ENCODE peak calls at places on chromosomes 5 and 9, in ten cellular contexts. G is upper lobe of right lung; T is BJ; F is pancreas; I is CD4-positive, CD25-positive, alpha-beta regulatory T cell; S is right cardiac atrium; Z is keratinocyte; M is stomach; R is neuronal stem cell; P is CD8-positive, alpha-beta T cell. U is an unnamed sample. For H3K27me3, the result is how much of the 10 kb centered on the place peaks cover.

GRCh38 chr5:2746642-2747041 is 4.8 kb downstream of the IRX2 start:
- DNase-seq in P (no peak), I (no peak), S (no peak), T (no peak), G (no peak), M (no peak), F (no peak), R (no peak), Z (no peak), U (no peak)

GRCh38 chr9:126335837-126336236 is 9.2 kb downstream of the MVB12B start:
- DNase-seq in G (no peak), S (peak), T (no peak), M (no peak), P (no peak), I (no peak), F (no peak), R (no peak), Z (no peak), U (no peak)

GRCh38 chr9:123400926-123401503 is 45.0 kb downstream of the CRB2 start:
- DNase-seq in T (no peak), M (no peak), I (no peak), R (no peak), P (no peak), S (peak), Z (no peak), F (no peak), G (no peak), U (no peak)

GRCh38 chr9:114209151-114209550 is 53.8 kb downstream of the COL27A1 start:
- DNase-seq in F (no peak), S (no peak), T (no peak), P (no peak), I (no peak), Z (no peak), G (no peak), R (no peak), M (no peak), U (no peak)

GRCh38 chr5:24749701-24750100 is 104.9 kb upstream of the CDH10 start:
- DNase-seq in Z (no peak), I (no peak), F (no peak), P (no peak), R (no peak), T (no peak), S (no peak), G (no peak), M (no peak), U (no peak)

GRCh38 chr9:137515338-137515724 is 34.9 kb downstream of the PNPLA7 start:
- DNase-seq in Z (no peak), T (no peak), M (no peak), F (no peak), P (no peak), S (no peak), I (no peak), R (no peak), G (no peak), U (no peak)

GRCh38 chr9:2574215-2574614 is 47.4 kb upstream of the VLDLR start:
- DNase-seq in T (peak), I (no peak), F (no peak), M (no peak), R (no peak), S (no peak), Z (no peak), P (no peak), G (no peak), U (no peak)

GRCh38 chr9:95409650-95410426 is 92.3 kb upstream of the FANCC start:
- DNase-seq in Z (no peak), R (no peak), T (peak), I (no peak), M (no peak), P (no peak), S (no peak), F (no peak), G (no peak), U (no peak)

GRCh38 chr9:2299156-2299842 is 284.2 kb downstream of the SMARCA2 start:
- DNase-seq in P (no peak), R (no peak), F (peak), Z (no peak), M (peak), I (no peak), T (no peak), S (no peak), G (peak), U (no peak)

GRCh38 chr9:114894801-114895433 is 35.5 kb downstream of the TNFSF8 start:
- DNase-seq in M (no peak), P (no peak), G (no peak), F (no peak), I (no peak), S (no peak), Z (no peak), R (no peak), T (peak), U (no peak)

GRCh38 chr9:107751522-107752235 is 262.1 kb upstream of the KLF4 start:
- DNase-seq in S (no peak), R (no peak), M (peak), P (no peak), T (no peak), I (no peak), F (no peak), Z (peak), G (no peak), U (no peak)

GRCh38 chr9:28688172-28688571 is 1114.9 kb upstream of the C9orf72 start:
- DNase-seq in F (no peak), M (no peak), R (no peak), T (no peak), S (no peak), Z (no peak), P (no peak), G (no peak), I (no peak), U (no peak)

GRCh38 chr9:126301985-126302603 is 24.5 kb upstream of the MVB12B start:
- DNase-seq in R (peak), Z (no peak), T (peak), I (peak), M (peak), G (no peak), F (no peak), P (peak), S (peak), U (no peak)

GRCh38 chr5:61737991-61738390 is 405.9 kb downstream of the ZSWIM6 start:
- DNase-seq in M (no peak), R (no peak), T (no peak), Z (no peak), I (no peak), S (no peak), P (no peak), G (no peak), F (no peak), U (no peak)

DNA sequence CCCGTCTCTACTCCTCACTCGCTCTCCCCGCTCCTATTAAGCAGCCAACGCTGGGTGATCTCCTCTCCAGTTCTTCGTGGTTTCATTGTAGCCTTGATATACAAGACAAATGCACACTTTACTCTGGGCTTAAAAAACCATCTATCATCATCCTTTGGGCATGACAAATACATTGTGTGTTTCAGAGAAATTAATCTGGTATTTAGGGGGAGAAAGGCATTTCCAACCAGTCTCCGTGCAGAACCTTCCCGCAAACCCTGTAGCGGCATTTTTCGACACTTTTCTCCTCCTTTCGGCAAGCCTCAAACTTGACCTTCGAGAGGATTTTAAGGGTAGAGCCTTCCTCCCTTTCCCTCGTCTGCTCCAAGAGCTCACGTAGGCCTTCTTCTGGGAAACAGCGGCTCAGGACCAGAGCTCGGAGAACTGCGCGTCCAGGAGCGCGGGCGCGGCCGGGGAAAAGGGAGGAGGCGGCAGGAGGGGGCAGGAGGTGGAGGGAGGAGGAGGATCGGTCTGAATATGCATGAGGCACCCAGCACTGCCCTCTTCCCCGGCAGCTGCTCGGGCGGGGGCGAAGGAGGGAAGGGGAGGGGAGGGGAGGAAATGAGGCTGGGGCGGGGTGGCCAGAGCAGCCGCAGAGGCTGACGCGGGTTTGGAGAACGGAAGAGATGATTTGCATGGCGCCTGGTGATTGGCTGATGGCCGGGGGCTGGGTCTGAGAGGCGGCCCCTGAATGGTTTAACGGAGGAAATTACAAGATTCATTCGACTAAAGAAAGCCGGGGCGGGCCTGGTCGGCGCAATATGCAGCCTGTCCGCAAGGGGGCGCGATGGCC is 127.6 kb downstream of the TMEM161B start:
- DNase-seq in S (peak), M (peak), F (peak), T (peak), P (peak), I (peak), G (peak), Z (peak), R (peak), U (peak)
- H3K27me3 ChIP-seq in S (under half), M (under half), F (under half), T (under half), P (under half), I (half or more), G (under half), Z (half or more), R (under half), U (under half)

GRCh38 chr9:133509179-133510083 is 15.3 kb downstream of the MYMK start:
- DNase-seq in R (no peak), F (peak), M (peak), S (peak), T (no peak), P (no peak), G (no peak), Z (no peak), I (no peak), U (peak)

GRCh38 chr9:133513214-133514088 is 11.3 kb downstream of the MYMK start:
- DNase-seq in S (peak), F (peak), M (no peak), G (no peak), R (no peak), Z (no peak), T (no peak), I (no peak), P (no peak), U (no peak)

GRCh38 chr9:133512253-133513213 is 12.2 kb downstream of the MYMK start:
- DNase-seq in I (no peak), T (no peak), M (no peak), P (no peak), R (no peak), G (no peak), F (peak), S (peak), Z (no peak), U (no peak)

GRCh38 chr9:133510926-133511505 is 13.7 kb downstream of the MYMK start:
- DNase-seq in G (no peak), I (no peak), P (no peak), S (peak), M (no peak), F (peak), T (no peak), Z (no peak), R (no peak), U (no peak)

DNA sequence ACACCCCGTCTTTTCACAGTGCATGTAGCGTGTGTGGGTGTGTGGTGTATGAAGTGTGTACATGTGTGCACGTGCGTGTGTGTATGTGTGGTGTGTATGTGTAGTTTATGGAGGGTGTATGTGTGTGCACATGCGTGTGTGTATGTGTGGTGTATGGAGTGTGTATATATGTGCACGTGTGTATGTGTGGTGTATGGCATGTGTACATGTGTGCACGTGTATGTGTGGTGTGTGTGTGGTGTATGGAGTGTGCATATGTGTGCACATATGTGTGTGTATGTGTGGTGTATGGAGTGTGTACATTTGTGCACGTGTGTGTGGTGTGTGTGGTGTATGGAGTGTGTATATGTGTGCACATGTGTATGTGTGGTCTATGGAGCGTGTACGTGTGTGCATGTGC is 13.2 kb downstream of the MYMK start:
- DNase-seq in R (no peak), M (no peak), I (no peak), F (no peak), G (no peak), P (no peak), Z (no peak), T (no peak), S (peak), U (no peak)
- H3K27me3 ChIP-seq in R (under half), M (under half), I (under half), F (under half), G (under half), P (under half), Z (under half), T (under half), S (under half), U (under half)

GRCh38 chr5:102231693-102232619 is 64.1 kb downstream of the SLCO4C1 start:
- DNase-seq in M (no peak), R (no peak), P (no peak), I (no peak), S (no peak), T (no peak), F (no peak), G (no peak), Z (no peak), U (peak)

GRCh38 chr5:102223542-102224444 is 72.3 kb downstream of the SLCO4C1 start:
- DNase-seq in Z (no peak), F (no peak), G (no peak), M (no peak), T (no peak), I (no peak), S (no peak), P (no peak), R (peak), U (peak)

GRCh38 chr5:102226321-102226720 is 69.8 kb downstream of the SLCO4C1 start:
- DNase-seq in F (no peak), S (no peak), Z (no peak), R (no peak), T (no peak), I (no peak), G (no peak), M (no peak), P (no peak), U (no peak)

DNA sequence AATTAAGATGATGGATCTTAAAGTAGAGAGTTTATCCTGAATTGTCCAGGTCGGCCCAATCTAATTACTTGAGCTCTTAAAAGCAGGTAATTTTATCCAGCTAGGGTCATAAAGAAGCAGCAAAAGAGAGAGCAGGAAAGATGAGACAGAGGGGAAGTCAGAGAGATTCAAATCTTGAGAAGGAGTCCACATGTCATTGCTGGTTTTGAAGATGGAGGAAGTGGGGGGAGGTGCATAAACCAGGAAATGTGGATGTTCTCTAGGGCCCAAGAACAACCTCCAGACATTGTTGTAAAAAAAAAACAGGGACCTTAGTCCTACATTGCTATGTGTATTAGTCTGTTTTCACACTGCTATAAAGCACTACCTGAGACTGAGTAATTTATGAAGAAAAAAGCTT is 66.4 kb downstream of the SLCO4C1 start:
- DNase-seq in P (no peak), I (no peak), T (no peak), S (no peak), Z (no peak), M (no peak), R (no peak), G (no peak), F (no peak), U (peak)
- H3K27me3 ChIP-seq in P (under half), I (under half), T (under half), S (under half), Z (under half), M (under half), R (under half), G (under half), F (under half), U (under half)

GRCh38 chr9:950139-950538 is 26.3 kb upstream of the DMRT3 start:
- DNase-seq in Z (no peak), M (no peak), R (no peak), S (no peak), F (no peak), P (no peak), I (no peak), T (no peak), G (no peak), U (no peak)
- H3K27me3 ChIP-seq in Z (under half), M (under half), R (under half), S (under half), F (under half), P (under half), I (under half), T (under half), G (under half), U (under half)

GRCh38 chr5:1444361-1445189 is 665 bp downstream of the SLC6A3 start:
- DNase-seq in M (peak), S (no peak), F (no peak), P (no peak), T (no peak), Z (no peak), G (no peak), R (no peak), I (no peak), U (no peak)
- H3K27me3 ChIP-seq in M (under half), S (under half), F (under half), P (under half), T (under half), Z (half or more), G (half or more), R (under half), I (under half), U (under half)